ENCODE peak calls at places on chromosomes 6 and 20, in seven cellular contexts. S, X, B, K, T, C and Q are unnamed samples.

GRCh38 chr6:17352302-17352701 is 41.1 kb upstream of the CAP2 start:
- DNase-seq in B (no peak), C (no peak), S (no peak), X (no peak), T (no peak), K (no peak), Q (no peak)

GRCh38 chr6:129567374-129567773 is 142.6 kb downstream of the ARHGAP18 start:
- DNase-seq in K (no peak), C (no peak), T (peak), S (peak), X (no peak), B (peak), Q (no peak)

GRCh38 chr6:44662461-44663121 is 275.1 kb downstream of the CDC5L start:
- DNase-seq in S (no peak), X (no peak), C (no peak), B (no peak), T (peak), K (no peak), Q (no peak)

GRCh38 chr20:61115627-61116026 is 136.4 kb upstream of the CDH4 start:
- DNase-seq in C (no peak), S (no peak), K (no peak), T (no peak), X (no peak), B (no peak), Q (no peak)

GRCh38 chr6:6649824-6650349 is 61.4 kb downstream of the LY86 start:
- DNase-seq in K (no peak), B (no peak), S (no peak), X (no peak), C (no peak), T (no peak), Q (no peak)

GRCh38 chr20:36666181-36666740 is 20.3 kb upstream of the SLA2 start:
- DNase-seq in X (no peak), B (no peak), T (no peak), S (no peak), C (no peak), K (no peak), Q (no peak)

GRCh38 chr6:130841128-130841728 is 14.0 kb downstream of the SMLR1 start:
- DNase-seq in B (no peak), K (no peak), T (no peak), S (no peak), C (no peak), X (no peak), Q (no peak)

GRCh38 chr20:10131612-10132345 is 86.9 kb upstream of the SNAP25 start:
- DNase-seq in K (no peak), B (peak), T (peak), S (peak), X (peak), C (no peak), Q (peak)

GRCh38 chr20:61614311-61615100 is 362.4 kb downstream of the CDH4 start:
- DNase-seq in B (no peak), S (no peak), X (no peak), C (no peak), T (no peak), K (no peak), Q (no peak)

GRCh38 chr20:1242530-1242929 is 16.7 kb downstream of the RAD21L1 start:
- DNase-seq in S (no peak), X (peak), T (no peak), K (peak), C (peak), B (no peak), Q (no peak)

GRCh38 chr6:144582939-144583613 is 297.9 kb downstream of the UTRN start:
- DNase-seq in X (no peak), C (no peak), T (peak), K (no peak), B (peak), S (peak), Q (no peak)

GRCh38 chr6:121823437-121823851 is 388.0 kb downstream of the GJA1 start:
- DNase-seq in B (no peak), S (no peak), C (no peak), K (peak), T (peak), X (no peak), Q (no peak)

GRCh38 chr20:37781626-37782025 is 87.8 kb downstream of the CTNNBL1 start:
- DNase-seq in K (no peak), X (no peak), S (no peak), T (peak), C (no peak), B (no peak), Q (no peak)

DNA sequence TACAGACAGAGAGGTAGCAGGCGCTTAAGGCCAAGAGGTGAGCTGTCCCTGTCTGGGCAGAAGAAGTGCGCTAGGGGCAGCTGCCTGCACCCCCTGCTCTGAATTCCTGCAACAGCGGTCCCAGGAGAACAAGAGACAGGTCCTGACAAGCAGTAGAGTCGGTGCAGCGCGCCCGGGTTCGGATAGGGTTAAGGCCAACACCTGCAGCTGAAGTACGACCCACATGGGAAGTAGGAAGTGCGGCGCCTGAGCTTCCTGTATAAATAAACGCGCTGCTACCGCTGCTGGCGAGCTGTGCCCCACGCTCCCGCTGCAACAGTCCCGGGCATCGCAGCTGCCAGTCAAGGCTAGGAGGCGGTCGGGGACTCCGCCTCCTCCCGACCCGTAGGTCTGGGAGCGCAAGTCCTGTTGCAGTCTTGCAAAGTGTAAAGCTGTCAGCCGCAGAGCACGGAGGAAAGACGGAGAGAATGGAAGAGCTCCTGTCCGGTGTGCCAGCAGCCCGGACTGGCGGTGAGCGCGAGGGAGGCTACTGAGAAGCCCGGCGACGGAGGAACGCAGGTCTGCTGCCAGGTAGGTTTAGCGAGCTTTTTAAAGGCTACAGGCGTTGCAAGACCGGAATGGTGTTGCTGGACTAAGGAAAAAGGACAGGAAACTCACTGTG is at the start of gene RNF144B:
- DNase-seq in B (peak), X (no peak), K (no peak), T (peak), C (peak), S (peak), Q (peak)
- TF ChIP-seq CTCF in B (no peak), X (no peak), K (no peak), T (no peak), C (no peak), S (no peak), Q (no peak)

GRCh38 chr6:35795453-35796071 is 1.6 kb downstream of the CLPS start:
- DNase-seq in T (no peak), X (no peak), B (no peak), S (no peak), C (no peak), K (no peak), Q (no peak)
- TF ChIP-seq CTCF in T (no peak), X (no peak), B (no peak), S (no peak), C (no peak), K (no peak), Q (no peak)

DNA sequence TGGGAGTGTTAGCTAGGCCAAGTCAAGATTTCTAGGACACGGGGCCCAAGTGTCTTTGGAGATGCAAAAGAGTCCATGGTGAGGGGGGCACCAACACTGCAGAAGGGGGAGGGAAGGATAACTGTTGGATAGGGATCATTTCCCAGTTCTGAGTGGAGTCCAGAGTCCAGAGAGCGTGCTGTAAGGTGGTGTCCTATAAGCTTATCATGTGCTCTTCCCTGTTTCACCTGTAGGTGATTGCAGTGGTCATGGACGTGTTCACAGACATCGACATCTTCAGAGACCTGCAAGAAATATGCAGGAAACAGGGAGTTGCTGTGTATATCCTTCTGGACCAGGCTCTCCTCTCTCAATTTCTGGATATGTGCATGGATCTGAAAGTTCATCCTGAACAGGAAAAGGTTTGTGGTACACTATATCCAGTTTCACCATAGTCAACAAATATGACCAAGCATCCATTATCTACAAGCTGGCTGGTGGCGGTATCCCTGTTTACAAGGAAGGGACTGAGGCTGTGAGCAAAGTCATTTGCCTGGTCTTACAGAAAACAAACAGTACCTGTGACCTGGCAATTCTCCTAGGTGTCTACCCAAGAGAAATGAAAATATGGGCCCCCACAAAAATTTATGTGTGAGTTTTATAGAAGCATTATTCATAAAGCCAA is 15.6 kb downstream of the FAM83D start:
- DNase-seq in S (no peak), K (no peak), C (no peak), T (no peak), X (no peak), B (no peak), Q (no peak)
- TF ChIP-seq CTCF in S (no peak), K (no peak), C (no peak), T (peak), X (no peak), B (no peak), Q (no peak)

DNA sequence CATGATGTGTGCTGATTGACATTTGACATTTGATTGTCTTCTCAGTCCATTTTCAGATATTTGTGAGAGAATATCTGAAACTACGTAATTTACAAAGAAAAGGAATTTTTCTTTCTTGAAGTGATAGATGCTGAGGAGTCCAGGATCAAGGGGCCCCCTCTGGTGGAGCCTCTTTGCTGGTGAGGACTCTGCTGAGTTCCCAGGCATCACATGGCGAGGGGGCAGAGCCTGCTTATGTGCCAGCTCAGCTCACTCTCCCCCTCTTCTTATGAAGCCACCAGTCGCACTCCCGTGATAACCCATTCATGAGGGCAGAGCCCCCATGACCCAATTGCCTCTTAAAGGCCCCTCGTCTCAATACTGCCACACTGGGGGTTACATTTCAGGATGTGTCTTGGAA is 91.3 kb downstream of the RPP40 start:
- DNase-seq in K (no peak), X (no peak), B (no peak), T (peak), S (no peak), C (no peak), Q (no peak)
- TF ChIP-seq CTCF in K (no peak), X (no peak), B (no peak), T (peak), S (no peak), C (no peak), Q (no peak)

GRCh38 chr20:19073584-19074198 is 138.8 kb upstream of the SLC24A3 start:
- DNase-seq in C (no peak), S (no peak), B (no peak), K (no peak), X (no peak), T (peak), Q (no peak)
- TF ChIP-seq CTCF in C (peak), S (no peak), B (peak), K (no peak), X (peak), T (peak), Q (peak)